ENCODE peak calls at places on chromosomes 1 and 21, in five cellular contexts. X is ovary; I is uterus; T is CD4-positive, alpha-beta T cell; K is GM23248. A is an unnamed sample. For H3K27me3, the result is how much of the 10 kb centered on the place peaks cover.

GRCh38 chr1:197467881-197468280 is 199.8 kb downstream of the CRB1 start:
- DNase-seq in T (no peak), K (peak), X (no peak), I (no peak), A (no peak)

GRCh38 chr1:30388386-30388785 is 335.0 kb downstream of the MATN1 start:
- DNase-seq in T (no peak), X (no peak), K (no peak), I (no peak), A (no peak)

GRCh38 chr1:64516301-64516700 is 46.4 kb downstream of the CACHD1 start:
- DNase-seq in T (no peak), X (no peak), K (peak), I (no peak), A (no peak)

GRCh38 chr1:33825506-33825905 is 38.4 kb upstream of the HMGB4 start:
- DNase-seq in T (no peak), I (no peak), K (no peak), X (no peak), A (no peak)

GRCh38 chr1:52915211-52915854 is 6.2 kb downstream of the ECHDC2 start:
- DNase-seq in K (no peak), I (no peak), X (no peak), T (no peak), A (no peak)

GRCh38 chr1:59520759-59521442 is 224.0 kb downstream of the FGGY start:
- DNase-seq in X (peak), K (no peak), I (peak), T (no peak), A (no peak)

GRCh38 chr1:230825804-230826160 is 42.5 kb downstream of the C1orf198 start:
- DNase-seq in K (peak), I (no peak), T (no peak), X (no peak), A (no peak)

GRCh38 chr21:33865996-33866575 is 49.5 kb downstream of the ATP5PO start:
- DNase-seq in X (no peak), K (no peak), T (no peak), I (no peak), A (no peak)

GRCh38 chr1:62307516-62308492 is 11.4 kb downstream of the KANK4 start:
- DNase-seq in K (no peak), T (no peak), I (no peak), X (no peak), A (no peak)

GRCh38 chr1:227746676-227747075 is 11.4 kb downstream of the SNAP47 start:
- DNase-seq in T (no peak), X (peak), I (no peak), K (no peak), A (no peak)

GRCh38 chr1:34831721-34832246 is 27.8 kb downstream of the SMIM12 start:
- DNase-seq in X (no peak), I (no peak), K (no peak), T (no peak), A (no peak)

GRCh38 chr1:54464031-54464476 is 57.9 kb upstream of the SSBP3 start:
- DNase-seq in X (peak), K (no peak), I (no peak), T (no peak), A (no peak)

GRCh38 chr1:109895720-109896504 is 14.7 kb upstream of the CSF1 start:
- DNase-seq in T (no peak), K (peak), X (no peak), I (peak), A (peak)

GRCh38 chr1:34406377-34406776 is 229.7 kb downstream of the C1orf94 start:
- DNase-seq in T (no peak), X (no peak), K (no peak), I (no peak), A (no peak)

GRCh38 chr1:30085814-30086770 is 637.3 kb downstream of the MATN1 start:
- DNase-seq in K (peak), X (peak), T (no peak), I (peak), A (peak)

GRCh38 chr1:115282825-115283224 is 55.2 kb downstream of the NGF start:
- DNase-seq in X (peak), T (no peak), I (peak), K (peak), A (peak)

GRCh38 chr1:169931795-169932195 is 38.1 kb upstream of the SCYL3 start:
- DNase-seq in I (no peak), K (peak), T (no peak), X (no peak), A (no peak)

GRCh38 chr1:72100766-72101165 is 181.6 kb downstream of the NEGR1 start:
- DNase-seq in X (no peak), I (no peak), K (no peak), T (no peak), A (no peak)

GRCh38 chr1:117664314-117664713 is 58.5 kb downstream of the TENT5C start:
- DNase-seq in K (no peak), X (no peak), T (peak), I (no peak), A (no peak)

GRCh38 chr1:19410393-19410792 is 74.9 kb downstream of the CAPZB start:
- DNase-seq in K (no peak), X (no peak), I (no peak), T (no peak), A (no peak)

GRCh38 chr1:17653728-17654351 is 101.3 kb upstream of the ACTL8 start:
- DNase-seq in I (no peak), T (no peak), X (peak), K (peak), A (no peak)

GRCh38 chr21:46350571-46350970 is 26.6 kb downstream of the PCNT start:
- DNase-seq in T (no peak), I (no peak), X (no peak), K (no peak), A (peak)

GRCh38 chr1:116666747-116667576 is 571 bp downstream of the IGSF3 start:
- DNase-seq in I (no peak), T (no peak), K (peak), X (no peak), A (no peak)

GRCh38 chr1:50080904-50081586 is 27.7 kb upstream of the ELAVL4 start:
- DNase-seq in K (peak), I (no peak), T (no peak), X (no peak), A (no peak)

GRCh38 chr1:244049142-244049968 is 1.7 kb upstream of the ZBTB18 start:
- DNase-seq in T (peak), I (peak), K (peak), X (peak), A (peak)

GRCh38 chr1:244347942-244348341 is 103.8 kb downstream of the ADSS2 start:
- DNase-seq in T (no peak), I (no peak), X (no peak), K (peak), A (no peak)

GRCh38 chr1:93722081-93723031 is 40.7 kb upstream of the BCAR3 start:
- DNase-seq in X (peak), T (no peak), I (no peak), K (no peak), A (no peak)

GRCh38 chr1:227654431-227654830 is 80.7 kb downstream of the JMJD4 start:
- DNase-seq in K (no peak), T (no peak), I (no peak), X (no peak), A (no peak)

GRCh38 chr21:36437745-36438128 is 42.2 kb downstream of the CLDN14 start:
- DNase-seq in I (no peak), T (no peak), X (no peak), K (peak), A (no peak)

GRCh38 chr1:78469561-78469960 is 21.2 kb upstream of the PTGFR start:
- DNase-seq in I (no peak), X (no peak), K (no peak), T (no peak), A (no peak)

GRCh38 chr1:203765029-203765837 is at the start of gene LAX1:
- DNase-seq in X (no peak), K (no peak), T (peak), I (no peak), A (no peak)

DNA sequence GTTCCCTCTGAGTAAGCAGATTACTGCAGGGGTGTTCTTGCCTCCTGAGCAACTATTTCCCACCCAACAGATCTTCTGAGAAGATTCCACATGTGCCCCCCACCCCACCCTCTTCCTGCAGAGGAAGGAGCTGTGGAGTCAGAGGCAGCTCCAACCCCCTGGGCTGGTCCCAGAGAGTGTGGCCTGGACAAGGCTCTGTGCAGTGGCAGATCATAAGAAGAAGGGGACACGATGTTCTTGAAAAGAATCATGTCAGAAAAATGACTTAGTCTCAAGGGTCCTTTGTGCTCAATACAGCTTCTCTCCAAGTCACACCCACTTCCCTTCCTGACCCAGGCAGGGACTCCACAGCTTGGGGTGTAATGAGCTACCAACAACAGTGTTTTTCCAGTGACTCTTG is 95.2 kb downstream of the SYF2 start:
- DNase-seq in T (no peak), I (no peak), K (no peak), X (no peak), A (no peak)
- H3K27me3 ChIP-seq in T (under half), I (under half), K (half or more), X (under half), A (under half)

GRCh38 chr1:10773851-10774614 is 22.4 kb downstream of the CASZ1 start:
- DNase-seq in T (no peak), I (no peak), X (no peak), K (no peak), A (peak)
- H3K27me3 ChIP-seq in T (under half), I (under half), X (under half), K (under half), A (under half)

GRCh38 chr1:3656450-3657095 is 4.3 kb downstream of the TP73 start:
- DNase-seq in X (no peak), T (no peak), K (no peak), I (no peak), A (peak)
- H3K27me3 ChIP-seq in X (under half), T (under half), K (half or more), I (under half), A (half or more)

GRCh38 chr1:204821476-204821875 is 49.2 kb upstream of the NFASC start:
- DNase-seq in T (no peak), I (no peak), K (no peak), X (no peak), A (no peak)
- H3K27me3 ChIP-seq in T (under half), I (under half), K (under half), X (under half), A (under half)

GRCh38 chr1:2041887-2042286 is 8.3 kb upstream of the PRKCZ start:
- DNase-seq in I (no peak), X (no peak), T (no peak), K (no peak), A (peak)

GRCh38 chr1:2043886-2044285 is 6.3 kb upstream of the PRKCZ start:
- DNase-seq in I (no peak), T (no peak), K (no peak), X (no peak), A (no peak)

GRCh38 chr1:2039251-2039650 is 11.0 kb upstream of the PRKCZ start:
- DNase-seq in X (no peak), T (no peak), K (no peak), I (no peak), A (no peak)

GRCh38 chr1:2042830-2043773 is 7.1 kb upstream of the PRKCZ start:
- DNase-seq in I (no peak), X (no peak), T (no peak), K (no peak), A (no peak)

DNA sequence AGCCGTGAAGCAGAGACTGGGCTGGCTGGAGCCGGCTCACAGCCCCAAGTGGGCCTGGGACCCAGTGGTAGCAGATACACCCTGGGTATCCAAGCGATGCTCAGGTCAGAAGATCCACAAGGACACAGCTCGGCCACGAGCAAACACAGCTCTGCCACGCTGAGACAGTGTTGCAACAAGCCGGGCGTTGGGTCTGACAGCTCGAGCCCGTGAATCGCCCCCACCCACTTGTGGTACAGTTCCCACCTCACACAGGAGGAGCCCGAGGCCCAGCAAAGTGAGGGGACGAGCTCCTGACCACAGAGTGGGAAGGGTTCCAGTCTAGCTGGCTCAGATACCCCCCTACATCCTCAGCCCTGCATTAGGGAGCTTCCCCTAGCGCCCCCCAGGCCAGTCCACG is 8.9 kb upstream of the PRKCZ start:
- DNase-seq in T (no peak), X (no peak), K (no peak), I (no peak), A (peak)
- H3K27me3 ChIP-seq in T (under half), X (under half), K (under half), I (under half), A (under half)

DNA sequence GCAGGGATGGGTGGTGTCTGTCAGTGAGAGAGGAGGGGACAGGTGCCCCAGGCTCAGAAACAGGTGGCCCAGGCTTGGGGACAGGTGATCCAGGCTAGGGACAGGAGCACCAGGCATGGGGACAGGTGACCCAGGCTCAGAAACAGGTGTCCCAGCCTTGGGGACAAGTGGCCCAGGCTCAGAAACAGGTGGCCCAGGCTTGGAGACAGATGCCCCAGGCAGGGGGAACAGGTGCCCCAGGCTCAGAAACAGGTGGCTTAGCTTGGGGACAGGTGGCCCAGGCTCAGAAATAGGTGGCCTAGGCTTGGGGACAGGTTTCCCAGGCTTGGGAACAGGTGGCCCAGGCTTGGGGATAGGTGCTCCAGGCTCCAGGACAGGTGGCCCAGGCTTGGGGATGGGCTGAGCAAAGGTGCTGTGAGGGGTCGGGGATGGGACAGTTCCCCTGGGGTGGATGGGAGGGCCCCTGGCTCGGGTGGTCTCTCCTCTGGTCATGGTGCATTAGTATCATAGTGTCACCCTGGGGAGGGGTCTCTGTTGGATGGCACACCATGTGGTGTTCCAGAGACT is 87.7 kb upstream of the C1orf174 start:
- DNase-seq in K (no peak), T (no peak), X (no peak), I (no peak), A (no peak)
- H3K27me3 ChIP-seq in K (under half), T (under half), X (under half), I (under half), A (under half)

GRCh38 chr21:44684483-44684882 is 2.5 kb upstream of the KRTAP12-1 start:
- DNase-seq in X (no peak), T (no peak), I (no peak), K (no peak), A (no peak)

GRCh38 chr21:44684077-44684476 is 2.1 kb upstream of the KRTAP12-1 start:
- DNase-seq in T (no peak), K (no peak), I (no peak), X (no peak), A (no peak)

GRCh38 chr21:44686843-44687561 is 5.0 kb upstream of the KRTAP12-1 start:
- DNase-seq in T (no peak), X (no peak), K (no peak), I (no peak), A (no peak)

GRCh38 chr21:44686000-44686781 is 4.2 kb upstream of the KRTAP12-1 start:
- DNase-seq in K (no peak), T (no peak), X (no peak), I (no peak), A (no peak)

DNA sequence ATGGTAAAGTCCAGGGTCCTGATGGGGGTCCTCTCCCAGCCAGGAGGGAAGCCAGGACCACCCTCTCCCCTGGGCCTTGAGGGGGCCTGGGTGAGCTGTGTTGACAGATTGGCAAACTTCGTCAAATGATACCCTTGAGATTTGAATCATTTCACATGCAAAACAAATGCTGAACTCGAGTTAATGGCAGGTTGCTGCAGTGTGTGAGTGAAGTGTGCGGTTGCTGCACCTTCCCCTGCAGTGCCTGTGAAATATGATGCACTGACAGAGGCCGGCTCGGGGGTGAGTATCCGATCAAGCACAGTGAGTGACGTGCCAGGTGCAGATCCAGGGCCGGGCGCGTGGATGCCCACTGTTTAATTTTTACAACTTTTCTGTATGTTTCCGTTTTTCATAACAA is 5.7 kb upstream of the KRTAP12-1 start:
- DNase-seq in I (no peak), X (no peak), K (no peak), T (no peak), A (no peak)
- H3K27me3 ChIP-seq in I (under half), X (under half), K (under half), T (under half), A (under half)

A was measured in left lung.